ENCODE peak calls at places on chromosome 1, in eight cellular contexts. G is COR-L47; Z is activated effector memory CD4-positive, alpha-beta T cell treated with anti-CD3 and anti-CD28 coated beads, Interleukin-2, amount 50 U/mL, for 16 hours; X is A172; T is activated T-cell treated with anti-CD3 and anti-CD28 coated beads for 1 hour; K is Peyer's patch; L is body of pancreas; Y is ecto neural progenitor cell. B is an unnamed sample.

GRCh38 chr1:163870666-163871065 is 548.9 kb downstream of the NUF2 start:
- DNase-seq in Z (no peak), T (no peak), G (no peak), Y (no peak), K (no peak), X (peak; percentile 27), L (no peak), B (no peak)

GRCh38 chr1:175267716-175268416 is 75.3 kb upstream of the KIAA0040 start:
- DNase-seq in X (no peak), K (no peak), Y (no peak), G (no peak), Z (no peak), L (peak; percentile 26), T (no peak), B (peak; percentile 4)

GRCh38 chr1:63732666-63733065 is 41.2 kb upstream of the ROR1 start:
- DNase-seq in L (no peak), K (no peak), Z (no peak), Y (no peak), G (no peak), X (peak; percentile 12), T (no peak), B (no peak)

GRCh38 chr1:40951943-40952743 is 27.4 kb upstream of the CTPS1 start:
- DNase-seq in G (peak; percentile 69), Y (peak; percentile 84), T (peak; percentile 52), X (peak; percentile 42), Z (peak; percentile 86), L (peak; percentile 86), K (peak; percentile 81), B (peak; percentile 79)

GRCh38 chr1:200518524-200518923 is 102.0 kb downstream of the KIF14 start:
- DNase-seq in Z (no peak), Y (no peak), T (no peak), G (no peak), X (no peak), K (no peak), L (no peak), B (no peak)

GRCh38 chr1:66480162-66480561 is 53.8 kb upstream of the SGIP1 start:
- DNase-seq in L (no peak), Y (no peak), G (no peak), Z (no peak), X (no peak), T (no peak), K (no peak), B (no peak)

GRCh38 chr1:25836695-25837094 is 16.9 kb downstream of the MTFR1L start:
- DNase-seq in X (no peak), G (no peak), K (no peak), L (no peak), Y (no peak), Z (no peak), T (no peak), B (no peak)

GRCh38 chr1:40651138-40651857 is 14.2 kb downstream of the RIMS3 start:
- DNase-seq in Y (no peak), K (peak; percentile 72), Z (no peak), T (no peak), L (peak; percentile 62), G (no peak), X (no peak), B (peak; percentile 30)

GRCh38 chr1:64183985-64184440 is 19.4 kb upstream of the UBE2U start:
- DNase-seq in Y (no peak), Z (no peak), X (no peak), T (no peak), L (no peak), K (no peak), G (no peak), B (no peak)

GRCh38 chr1:201646623-201647022 is 107.7 kb downstream of the NAV1 start:
- DNase-seq in K (no peak), T (no peak), Y (no peak), Z (no peak), G (no peak), X (no peak), L (no peak), B (no peak)

GRCh38 chr1:119133987-119134386 is 6.5 kb downstream of the WARS2 start:
- DNase-seq in Z (no peak), G (no peak), T (no peak), X (peak; percentile 36), L (no peak), Y (no peak), K (no peak), B (no peak)

GRCh38 chr1:42777860-42778259 is 6.9 kb upstream of the TMEM269 start:
- DNase-seq in X (no peak), T (no peak), Y (no peak), G (peak; percentile 9), Z (no peak), K (no peak), L (no peak), B (peak; percentile 72)

GRCh38 chr1:183989078-183989577 is 48.4 kb downstream of the COLGALT2 start:
- DNase-seq in Z (no peak), Y (no peak), K (no peak), G (no peak), L (no peak), X (peak; percentile 69), T (no peak), B (no peak)

GRCh38 chr1:6497867-6498575 is 6.6 kb upstream of the PLEKHG5 start:
- DNase-seq in L (no peak), T (no peak), Y (no peak), X (no peak), Z (no peak), G (no peak), K (no peak), B (no peak)

GRCh38 chr1:225482489-225482950 is 54.7 kb upstream of the LBR start:
- DNase-seq in Z (no peak), X (peak; percentile 60), T (no peak), K (no peak), L (no peak), Y (no peak), G (no peak), B (no peak)

GRCh38 chr1:247386695-247387094 is 29.3 kb upstream of the NLRP3 start:
- DNase-seq in T (no peak), Y (no peak), G (no peak), K (no peak), L (no peak), X (peak; percentile 79), Z (no peak), B (peak; percentile 41)

GRCh38 chr1:90781429-90782020 is 64.4 kb upstream of the BARHL2 start:
- DNase-seq in L (no peak), Y (no peak), T (no peak), K (no peak), X (no peak), Z (no peak), G (no peak), B (peak; percentile 61)

GRCh38 chr1:235441159-235441685 is 63.0 kb downstream of the B3GALNT2 start:
- DNase-seq in Z (no peak), K (no peak), Y (no peak), X (no peak), L (no peak), G (no peak), T (no peak), B (no peak)

GRCh38 chr1:185938396-185938795 is 204.2 kb downstream of the HMCN1 start:
- DNase-seq in G (no peak), T (no peak), Z (no peak), L (no peak), K (no peak), X (no peak), Y (no peak), B (no peak)

GRCh38 chr1:33082575-33083112 is 1.7 kb downstream of the AZIN2 start:
- DNase-seq in X (no peak), T (no peak), K (no peak), Z (no peak), Y (no peak), G (no peak), L (no peak), B (no peak)

GRCh38 chr1:116951175-116951935 is 41.6 kb downstream of the PTGFRN start:
- DNase-seq in Y (no peak), Z (no peak), K (no peak), L (no peak), G (no peak), T (no peak), X (peak; percentile 13), B (no peak)

GRCh38 chr1:23984417-23985186 is 4.5 kb upstream of the SRSF10 start:
- DNase-seq in X (no peak), Z (no peak), G (peak; percentile 5), Y (no peak), K (no peak), T (no peak), L (peak; percentile 65), B (no peak)

GRCh38 chr1:71049951-71050598 is 2.5 kb upstream of the PTGER3 start:
- DNase-seq in Z (no peak), Y (no peak), T (no peak), K (no peak), G (peak; percentile 67), L (peak; percentile 39), X (peak; percentile 72), B (peak; percentile 85)

GRCh38 chr1:235998812-235999211 is 66.1 kb downstream of the NID1 start:
- DNase-seq in Z (peak; percentile 78), G (no peak), L (no peak), K (no peak), T (peak; percentile 11), Y (no peak), X (peak; percentile 66), B (no peak)

GRCh38 chr1:111927652-111928051 is 61.8 kb downstream of the KCND3 start:
- DNase-seq in G (no peak), L (no peak), Z (no peak), X (no peak), K (no peak), Y (no peak), T (no peak), B (no peak)

GRCh38 chr1:167775178-167775577 is 53.4 kb downstream of the MPZL1 start:
- DNase-seq in T (no peak), Y (no peak), X (peak; percentile 89), G (no peak), Z (no peak), L (no peak), K (no peak), B (no peak)

B was measured in Ammon's horn.